ENCODE peak calls at places on chromosomes 7 and 10, in six cellular contexts. A is HCT116, P is body of pancreas, G is GM23248, B is A673, K is neural progenitor cell. Z is an unnamed sample.

GRCh38 chr10:102721954-102722353 is 7.5 kb downstream of the SFXN2 start:
- DNase-seq in A (no peak), P (no peak), G (no peak), B (no peak), K (no peak), Z (no peak)

GRCh38 chr7:82530361-82530760 is 86.8 kb upstream of the CACNA2D1 start:
- DNase-seq in A (no peak), P (no peak), G (no peak), B (peak; percentile 94), K (peak; percentile 70), Z (no peak)

GRCh38 chr10:13959443-13960359 is 371.0 kb downstream of the FRMD4A start:
- DNase-seq in A (no peak), P (no peak), G (no peak), B (no peak), K (no peak), Z (no peak)

GRCh38 chr7:303425-303824 is 13.5 kb downstream of the FOXL3 start:
- DNase-seq in A (no peak), P (no peak), G (no peak), B (no peak), K (no peak), Z (no peak)

GRCh38 chr10:24617771-24618396 is 105.8 kb downstream of the ARHGAP21 start:
- DNase-seq in A (peak; percentile 45), P (peak; percentile 46), G (peak; percentile 69), B (peak; percentile 74), K (peak; percentile 75), Z (peak; percentile 54)

GRCh38 chr7:114921636-114922150 is at the start of gene MDFIC:
- DNase-seq in A (no peak), P (peak; percentile 28), G (no peak), B (no peak), K (peak; percentile 39), Z (no peak)

GRCh38 chr10:120459185-120459584 is 2.2 kb downstream of the PLPP4 start:
- DNase-seq in A (no peak), P (no peak), G (no peak), B (no peak), K (no peak), Z (no peak)

GRCh38 chr7:43637114-43637806 is 54.4 kb downstream of the STK17A start:
- DNase-seq in A (no peak), P (no peak), G (peak; percentile 55), B (peak; percentile 63), K (no peak), Z (no peak)

GRCh38 chr10:119375574-119376265 is 166.8 kb downstream of the RGS10 start:
- DNase-seq in A (no peak), P (no peak), G (peak; percentile 24), B (no peak), K (peak; percentile 62), Z (no peak)

GRCh38 chr10:15227611-15228372 is 59.3 kb upstream of the NMT2 start:
- DNase-seq in A (no peak), P (peak; percentile 14), G (peak; percentile 79), B (no peak), K (no peak), Z (no peak)

GRCh38 chr7:158406364-158406763 is 181.3 kb downstream of the PTPRN2 start:
- DNase-seq in A (no peak), P (no peak), G (no peak), B (no peak), K (no peak), Z (no peak)

GRCh38 chr7:143372070-143372469 is 9.1 kb upstream of the ZYX start:
- DNase-seq in A (no peak), P (peak; percentile 57), G (no peak), B (peak; percentile 86), K (no peak), Z (no peak)

GRCh38 chr10:49518982-49519578 is 19.8 kb downstream of the ERCC6 start:
- DNase-seq in A (peak; percentile 32), P (peak; percentile 46), G (peak; percentile 75), B (peak; percentile 67), K (peak; percentile 69), Z (no peak)

GRCh38 chr7:92421676-92422435 is 25.4 kb upstream of the GATAD1 start:
- DNase-seq in A (no peak), P (peak; percentile 9), G (no peak), B (no peak), K (no peak), Z (no peak)

GRCh38 chr7:37495574-37496184 is 47.0 kb upstream of the ELMO1 start:
- DNase-seq in A (no peak), P (peak; percentile 10), G (peak; percentile 51), B (peak; percentile 33), K (peak; percentile 43), Z (no peak)

GRCh38 chr10:5038703-5039102 is 35.0 kb upstream of the AKR1C2 start:
- DNase-seq in A (no peak), P (no peak), G (no peak), B (no peak), K (no peak), Z (no peak)

GRCh38 chr7:24113506-24113905 is 170.5 kb upstream of the NPY start:
- DNase-seq in A (no peak), P (no peak), G (no peak), B (no peak), K (no peak), Z (no peak)

GRCh38 chr7:99314504-99314903 is 11.2 kb upstream of the ARPC1A start:
- DNase-seq in A (no peak), P (no peak), G (no peak), B (no peak), K (no peak), Z (no peak)

GRCh38 chr7:19351756-19352155 is 206.5 kb upstream of the FERD3L start:
- DNase-seq in A (no peak), P (no peak), G (peak; percentile 20), B (no peak), K (no peak), Z (no peak)

GRCh38 chr10:113979378-113979777 is 64.3 kb upstream of the ADRB1 start:
- DNase-seq in A (no peak), P (no peak), G (no peak), B (no peak), K (no peak), Z (no peak)

GRCh38 chr10:63467833-63468232 is 2.1 kb upstream of the JMJD1C start:
- DNase-seq in A (no peak), P (no peak), G (peak; percentile 56), B (peak; percentile 77), K (no peak), Z (no peak)

GRCh38 chr10:82922755-82923154 is 1047.8 kb downstream of the NRG3 start:
- DNase-seq in A (no peak), P (no peak), G (no peak), B (no peak), K (no peak), Z (no peak)

GRCh38 chr7:34501161-34501560 is 156.9 kb upstream of the NPSR1 start:
- DNase-seq in A (no peak), P (no peak), G (no peak), B (no peak), K (no peak), Z (no peak)

GRCh38 chr7:90879924-90880323 is 283.8 kb downstream of the CDK14 start:
- DNase-seq in A (no peak), P (no peak), G (no peak), B (peak; percentile 86), K (peak; percentile 52), Z (peak; percentile 24)

GRCh38 chr7:14861456-14861855 is 41.1 kb downstream of the DGKB start:
- DNase-seq in A (no peak), P (no peak), G (no peak), B (no peak), K (no peak), Z (no peak)

GRCh38 chr7:43729924-43730248 is 563 bp upstream of the COA1 start:
- DNase-seq in A (no peak), P (no peak), G (no peak), B (no peak), K (no peak), Z (no peak)

GRCh38 chr7:93115796-93116195 is 2.0 kb downstream of the SAMD9 start:
- DNase-seq in A (peak; percentile 32), P (no peak), G (peak; percentile 93), B (no peak), K (no peak), Z (no peak)

GRCh38 chr7:69817096-69817495 is 218.8 kb downstream of the AUTS2 start:
- DNase-seq in A (no peak), P (no peak), G (peak; percentile 66), B (no peak), K (no peak), Z (no peak)

GRCh38 chr7:151091431-151091830 is 5.2 kb downstream of the AGAP3 start:
- DNase-seq in A (no peak), P (peak; percentile 69), G (peak; percentile 42), B (no peak), K (peak; percentile 70), Z (no peak)

DNA sequence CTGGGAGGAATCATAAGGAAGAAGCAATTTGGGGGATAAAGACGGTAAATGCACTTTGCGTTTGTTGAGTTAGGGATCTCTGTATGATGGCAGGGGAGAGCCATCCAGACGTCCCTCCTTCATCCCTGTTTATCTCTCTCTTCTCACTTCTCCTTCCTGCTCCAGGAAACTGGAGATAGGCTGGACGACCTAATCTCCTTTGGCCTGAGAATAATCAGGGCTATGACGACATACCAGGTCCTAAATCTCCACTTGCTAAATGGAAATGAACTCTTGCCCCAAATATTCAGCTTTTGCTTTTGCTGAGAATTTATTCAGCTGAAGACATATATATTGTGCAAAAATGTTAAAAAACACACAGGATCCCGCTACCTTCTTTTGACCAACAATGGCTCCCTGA is 182.9 kb upstream of the INHBA start:
- DNase-seq in A (no peak), P (no peak), G (peak; percentile 46), B (no peak), K (no peak), Z (no peak)
- H3K4me3 ChIP-seq in A (no peak overlapping the region), P (no peak overlapping the region), G (peak overlapping the region; percentile 39), B (no peak overlapping the region), K (no peak overlapping the region), Z (no peak overlapping the region)

GRCh38 chr10:1057106-1057657 is 997 bp downstream of the WDR37 start:
- DNase-seq in A (no peak), P (no peak), G (peak; percentile 53), B (no peak), K (peak; percentile 51), Z (no peak)

GRCh38 chr10:1056326-1057105 is at the start of gene WDR37:
- DNase-seq in A (no peak), P (peak; percentile 81), G (peak; percentile 97), B (peak; percentile 87), K (peak; percentile 93), Z (peak; percentile 95)

GRCh38 chr10:1054684-1055083 is 1.5 kb upstream of the WDR37 start:
- DNase-seq in A (no peak), P (no peak), G (peak; percentile 61), B (no peak), K (no peak), Z (no peak)

GRCh38 chr10:1059902-1060301 is 3.7 kb downstream of the WDR37 start:
- DNase-seq in A (no peak), P (no peak), G (no peak), B (no peak), K (no peak), Z (no peak)

GRCh38 chr10:1058017-1058416 is 1.8 kb downstream of the WDR37 start:
- DNase-seq in A (no peak), P (no peak), G (no peak), B (no peak), K (no peak), Z (no peak)
- H3K4me3 ChIP-seq in A (peak overlapping the region; percentile 91), P (no peak overlapping the region), G (peak overlapping the region; percentile 83), B (peak overlapping the region; percentile 99), K (peak overlapping the region; percentile 90), Z (peak overlapping the region; percentile 93)

GRCh38 chr10:25899304-25899703 is 34.7 kb upstream of the MYO3A start:
- DNase-seq in A (no peak), P (no peak), G (no peak), B (no peak), K (no peak), Z (no peak)
- H3K4me3 ChIP-seq in A (no peak overlapping the region), P (no peak overlapping the region), G (no peak overlapping the region), B (no peak overlapping the region), K (no peak overlapping the region), Z (no peak overlapping the region)

GRCh38 chr10:88883443-88883799 is 3.4 kb downstream of the STAMBPL1 start:
- DNase-seq in A (no peak), P (no peak), G (no peak), B (peak; percentile 73), K (no peak), Z (no peak)
- H3K4me3 ChIP-seq in A (peak overlapping the region; percentile 75), P (no peak overlapping the region), G (peak overlapping the region; percentile 91), B (peak overlapping the region; percentile 90), K (no peak overlapping the region), Z (no peak overlapping the region)

Z was measured in left lung.